ENCODE peak calls at places on chromosomes 1 and 21, in nine cellular contexts. One of them, this sample, is unnamed.
A peak's percentile ranks its signal among the peaks of the same experiment; 100 is the strongest.

GRCh38 chr1:214364335-214364734 is 83.4 kb downstream of the SMYD2 start:
- DNase-seq in hypothalamus: no peak
- DNase-seq in astrocyte of the spinal cord: no peak
- DNase-seq in stromal cell of bone marrow: no peak
- DNase-seq in BJ: no peak
- DNase-seq in IMR-90: no peak
- DNase-seq in HFF-Myc: no peak
- DNase-seq in mucosa of gallbladder: no peak
- DNase-seq in fibroblast of lung: no peak
- DNase-seq in this sample: no peak

GRCh38 chr1:183968386-183968785 is 69.1 kb downstream of the COLGALT2 start:
- DNase-seq in fibroblast of lung: no peak
- DNase-seq in hypothalamus: no peak
- DNase-seq in IMR-90: no peak
- DNase-seq in BJ: no peak
- DNase-seq in mucosa of gallbladder: no peak
- DNase-seq in stromal cell of bone marrow: no peak
- DNase-seq in HFF-Myc: no peak
- DNase-seq in astrocyte of the spinal cord: no peak
- DNase-seq in this sample: no peak

GRCh38 chr1:64062941-64063581 is 140.4 kb upstream of the UBE2U start:
- DNase-seq in stromal cell of bone marrow: no peak
- DNase-seq in IMR-90: peak; percentile 31
- DNase-seq in HFF-Myc: no peak
- DNase-seq in fibroblast of lung: peak; percentile 35
- DNase-seq in BJ: no peak
- DNase-seq in astrocyte of the spinal cord: no peak
- DNase-seq in mucosa of gallbladder: no peak
- DNase-seq in hypothalamus: no peak
- DNase-seq in this sample: no peak

GRCh38 chr21:44700101-44701022 is 3.4 kb downstream of the KRTAP10-12 start:
- DNase-seq in astrocyte of the spinal cord: no peak
- DNase-seq in HFF-Myc: no peak
- DNase-seq in hypothalamus: no peak
- DNase-seq in stromal cell of bone marrow: no peak
- DNase-seq in mucosa of gallbladder: no peak
- DNase-seq in IMR-90: no peak
- DNase-seq in fibroblast of lung: no peak
- DNase-seq in BJ: no peak
- DNase-seq in this sample: no peak

GRCh38 chr1:27141266-27142003 is 13.5 kb downstream of the SLC9A1 start:
- DNase-seq in astrocyte of the spinal cord: no peak
- DNase-seq in hypothalamus: no peak
- DNase-seq in BJ: no peak
- DNase-seq in IMR-90: no peak
- DNase-seq in HFF-Myc: no peak
- DNase-seq in fibroblast of lung: no peak
- DNase-seq in stromal cell of bone marrow: no peak
- DNase-seq in mucosa of gallbladder: peak; percentile 90
- DNase-seq in this sample: no peak

GRCh38 chr1:6624712-6625578 is at the start of gene THAP3:
- DNase-seq in astrocyte of the spinal cord: peak; percentile 85
- DNase-seq in stromal cell of bone marrow: peak; percentile 81
- DNase-seq in HFF-Myc: peak; percentile 66
- DNase-seq in hypothalamus: peak; percentile 59
- DNase-seq in IMR-90: peak; percentile 85
- DNase-seq in fibroblast of lung: peak; percentile 93
- DNase-seq in mucosa of gallbladder: peak; percentile 86
- DNase-seq in BJ: no peak
- DNase-seq in this sample: peak; percentile 48

GRCh38 chr1:7692038-7692437 is 79.1 kb upstream of the VAMP3 start:
- DNase-seq in hypothalamus: no peak
- DNase-seq in mucosa of gallbladder: no peak
- DNase-seq in stromal cell of bone marrow: no peak
- DNase-seq in IMR-90: no peak
- DNase-seq in fibroblast of lung: no peak
- DNase-seq in astrocyte of the spinal cord: no peak
- DNase-seq in HFF-Myc: no peak
- DNase-seq in BJ: no peak
- DNase-seq in this sample: no peak

GRCh38 chr21:42469272-42469671 is 26.8 kb downstream of the RSPH1 start:
- DNase-seq in astrocyte of the spinal cord: no peak
- DNase-seq in hypothalamus: no peak
- DNase-seq in stromal cell of bone marrow: no peak
- DNase-seq in HFF-Myc: no peak
- DNase-seq in fibroblast of lung: no peak
- DNase-seq in IMR-90: no peak
- DNase-seq in BJ: no peak
- DNase-seq in mucosa of gallbladder: no peak
- DNase-seq in this sample: no peak

GRCh38 chr1:111813440-111814304 is 58.0 kb downstream of the DDX20 start:
- DNase-seq in IMR-90: no peak
- DNase-seq in BJ: no peak
- DNase-seq in astrocyte of the spinal cord: no peak
- DNase-seq in fibroblast of lung: no peak
- DNase-seq in mucosa of gallbladder: no peak
- DNase-seq in stromal cell of bone marrow: no peak
- DNase-seq in HFF-Myc: no peak
- DNase-seq in hypothalamus: no peak
- DNase-seq in this sample: no peak

GRCh38 chr1:6530504-6531160 is 23.7 kb downstream of the NOL9 start:
- DNase-seq in fibroblast of lung: no peak
- DNase-seq in HFF-Myc: no peak
- DNase-seq in stromal cell of bone marrow: no peak
- DNase-seq in mucosa of gallbladder: no peak
- DNase-seq in hypothalamus: no peak
- DNase-seq in IMR-90: no peak
- DNase-seq in astrocyte of the spinal cord: no peak
- DNase-seq in BJ: no peak
- DNase-seq in this sample: no peak

GRCh38 chr1:93081716-93082115 is 2.6 kb downstream of the MTF2 start:
- DNase-seq in HFF-Myc: peak; percentile 41
- DNase-seq in hypothalamus: no peak
- DNase-seq in BJ: no peak
- DNase-seq in IMR-90: peak; percentile 88
- DNase-seq in mucosa of gallbladder: no peak
- DNase-seq in fibroblast of lung: peak; percentile 86
- DNase-seq in astrocyte of the spinal cord: peak; percentile 79
- DNase-seq in stromal cell of bone marrow: peak; percentile 58
- DNase-seq in this sample: peak; percentile 81

GRCh38 chr1:16120940-16121410 is 34.9 kb downstream of the EPHA2 start:
- DNase-seq in HFF-Myc: no peak
- DNase-seq in BJ: no peak
- DNase-seq in hypothalamus: no peak
- DNase-seq in fibroblast of lung: no peak
- DNase-seq in stromal cell of bone marrow: no peak
- DNase-seq in IMR-90: no peak
- DNase-seq in astrocyte of the spinal cord: peak; percentile 42
- DNase-seq in mucosa of gallbladder: no peak
- DNase-seq in this sample: no peak

GRCh38 chr1:94884101-94884875 is 42.6 kb downstream of the CNN3 start:
- DNase-seq in astrocyte of the spinal cord: peak; percentile 77
- DNase-seq in IMR-90: peak; percentile 76
- DNase-seq in mucosa of gallbladder: no peak
- DNase-seq in hypothalamus: no peak
- DNase-seq in stromal cell of bone marrow: no peak
- DNase-seq in fibroblast of lung: peak; percentile 67
- DNase-seq in HFF-Myc: peak; percentile 93
- DNase-seq in BJ: no peak
- DNase-seq in this sample: peak; percentile 53

This sample was measured in astrocyte of the cerebellum.